ENCODE peak calls at places on chromosomes 5 and 9, in ten cellular contexts. F is dorsolateral prefrontal cortex, P is lung, J is pancreas, H is PC-9, G is right cardiac atrium, E is tibial artery, Z is WERI-Rb-1, O is BE2C, I is SJSA1. U is an unnamed sample. For H3K27me3, the result is how much of the 10 kb centered on the place peaks cover.

GRCh38 chr5:168270446-168270845 is 21.0 kb upstream of the WWC1 start:
- DNase-seq in F (no peak), P (no peak), J (no peak), H (peak), G (no peak), E (no peak), Z (no peak), O (no peak), I (no peak), U (no peak)

GRCh38 chr5:146051678-146052077 is 53.7 kb downstream of the PLAC8L1 start:
- DNase-seq in F (no peak), P (no peak), J (no peak), H (no peak), G (no peak), E (no peak), Z (no peak), O (no peak), I (no peak), U (no peak)

GRCh38 chr5:113487411-113487778 is 858 bp downstream of the MCC start:
- DNase-seq in F (no peak), P (no peak), J (no peak), H (no peak), G (no peak), E (no peak), Z (no peak), O (peak), I (no peak), U (peak)

GRCh38 chr5:132268698-132269551 is 11.4 kb downstream of the PDLIM4 start:
- DNase-seq in F (no peak), P (no peak), J (peak), H (no peak), G (peak), E (no peak), Z (peak), O (peak), I (peak), U (peak)

GRCh38 chr9:134066546-134066922 is 1.3 kb downstream of the BRD3 start:
- DNase-seq in F (no peak), P (no peak), J (no peak), H (no peak), G (peak), E (peak), Z (no peak), O (no peak), I (peak), U (no peak)

GRCh38 chr5:172749076-172749475 is 21.9 kb downstream of the DUSP1 start:
- DNase-seq in F (no peak), P (no peak), J (no peak), H (no peak), G (no peak), E (no peak), Z (no peak), O (no peak), I (no peak), U (no peak)

GRCh38 chr5:91052977-91053732 is 330.0 kb downstream of the ARRDC3 start:
- DNase-seq in F (no peak), P (no peak), J (no peak), H (no peak), G (no peak), E (no peak), Z (no peak), O (no peak), I (no peak), U (no peak)

GRCh38 chr5:465591-466403 is 22.8 kb downstream of the EXOC3 start:
- DNase-seq in F (no peak), P (no peak), J (no peak), H (no peak), G (peak), E (peak), Z (peak), O (no peak), I (no peak), U (no peak)

GRCh38 chr9:18459958-18460584 is 13.9 kb upstream of the ADAMTSL1 start:
- DNase-seq in F (no peak), P (no peak), J (no peak), H (peak), G (no peak), E (no peak), Z (no peak), O (no peak), I (peak), U (no peak)

GRCh38 chr9:31745468-31745867 is 639.0 kb upstream of the ACO1 start:
- DNase-seq in F (no peak), P (no peak), J (no peak), H (no peak), G (no peak), E (no peak), Z (no peak), O (no peak), I (no peak), U (no peak)

GRCh38 chr5:133480866-133481265 is 131.5 kb downstream of the FSTL4 start:
- DNase-seq in F (no peak), P (no peak), J (no peak), H (no peak), G (no peak), E (peak), Z (no peak), O (no peak), I (no peak), U (no peak)

GRCh38 chr9:73869261-73869660 is 627.9 kb upstream of the RORB start:
- DNase-seq in F (no peak), P (no peak), J (no peak), H (peak), G (no peak), E (no peak), Z (no peak), O (no peak), I (peak), U (peak)

GRCh38 chr5:38585812-38586211 is 29.4 kb upstream of the LIFR start:
- DNase-seq in F (no peak), P (no peak), J (no peak), H (no peak), G (no peak), E (no peak), Z (peak), O (no peak), I (no peak), U (no peak)

GRCh38 chr5:44387391-44387790 is 1.8 kb downstream of the FGF10 start:
- DNase-seq in F (no peak), P (no peak), J (peak), H (no peak), G (no peak), E (no peak), Z (no peak), O (no peak), I (no peak), U (no peak)

GRCh38 chr9:34628656-34629491 is at the start of gene ARID3C:
- DNase-seq in F (peak), P (no peak), J (no peak), H (no peak), G (peak), E (no peak), Z (peak), O (peak), I (no peak), U (no peak)

GRCh38 chr9:18888241-18888794 is 144.7 kb downstream of the SAXO1 start:
- DNase-seq in F (no peak), P (no peak), J (no peak), H (no peak), G (no peak), E (no peak), Z (no peak), O (no peak), I (no peak), U (no peak)

GRCh38 chr5:134003957-134004625 is 684 bp downstream of the VDAC1 start:
- DNase-seq in F (peak), P (peak), J (peak), H (no peak), G (peak), E (peak), Z (peak), O (peak), I (peak), U (peak)

GRCh38 chr9:110029422-110029814 is 178.5 kb downstream of the C9orf152 start:
- DNase-seq in F (no peak), P (peak), J (no peak), H (peak), G (no peak), E (peak), Z (no peak), O (no peak), I (no peak), U (no peak)

GRCh38 chr5:8491254-8491653 is 622.3 kb downstream of the MTRR start:
- DNase-seq in F (no peak), P (no peak), J (no peak), H (no peak), G (no peak), E (no peak), Z (no peak), O (no peak), I (no peak), U (no peak)

GRCh38 chr9:104279535-104280215 is 185.6 kb downstream of the SMC2 start:
- DNase-seq in F (no peak), P (no peak), J (no peak), H (no peak), G (no peak), E (no peak), Z (no peak), O (no peak), I (no peak), U (peak)

GRCh38 chr5:159877894-159878448 is 38.3 kb upstream of the ADRA1B start:
- DNase-seq in F (peak), P (peak), J (no peak), H (no peak), G (peak), E (peak), Z (no peak), O (no peak), I (no peak), U (no peak)

GRCh38 chr5:115666023-115666422 is 40.2 kb upstream of the TMED7 start:
- DNase-seq in F (no peak), P (no peak), J (no peak), H (no peak), G (no peak), E (no peak), Z (peak), O (no peak), I (no peak), U (no peak)

GRCh38 chr9:137294091-137294683 is 7.9 kb downstream of the NRARP start:
- DNase-seq in F (no peak), P (peak), J (peak), H (peak), G (peak), E (no peak), Z (no peak), O (peak), I (no peak), U (peak)

GRCh38 chr5:130801963-130802362 is 363.1 kb downstream of the HINT1 start:
- DNase-seq in F (no peak), P (no peak), J (no peak), H (no peak), G (no peak), E (no peak), Z (no peak), O (no peak), I (no peak), U (no peak)

GRCh38 chr9:111431684-111432083 is 52.5 kb downstream of the ECPAS start:
- DNase-seq in F (no peak), P (no peak), J (no peak), H (no peak), G (no peak), E (no peak), Z (no peak), O (no peak), I (no peak), U (no peak)

GRCh38 chr5:79242242-79243039 is 6.5 kb downstream of the JMY start:
- DNase-seq in F (no peak), P (no peak), J (no peak), H (no peak), G (no peak), E (no peak), Z (no peak), O (no peak), I (no peak), U (no peak)

GRCh38 chr5:165630211-165630866 is 2124.9 kb downstream of the MAT2B start:
- DNase-seq in F (peak), P (no peak), J (peak), H (no peak), G (peak), E (no peak), Z (peak), O (peak), I (no peak), U (peak)

GRCh38 chr5:60229786-60230185 is 336.3 kb upstream of the PDE4D start:
- DNase-seq in F (no peak), P (no peak), J (no peak), H (no peak), G (no peak), E (no peak), Z (no peak), O (no peak), I (no peak), U (no peak)

GRCh38 chr9:72232778-72233177 is 83.5 kb downstream of the GDA start:
- DNase-seq in F (no peak), P (no peak), J (no peak), H (no peak), G (no peak), E (no peak), Z (no peak), O (no peak), I (no peak), U (no peak)

GRCh38 chr5:106292654-106293053 is 1378.1 kb downstream of the EFNA5 start:
- DNase-seq in F (no peak), P (no peak), J (no peak), H (no peak), G (no peak), E (no peak), Z (no peak), O (no peak), I (no peak), U (no peak)

GRCh38 chr5:175879743-175880142 is 8.4 kb downstream of the CPLX2 start:
- DNase-seq in F (no peak), P (no peak), J (no peak), H (no peak), G (no peak), E (no peak), Z (no peak), O (no peak), I (no peak), U (no peak)
- H3K27me3 ChIP-seq in F (under half), P (under half), J (under half), H (under half), G (under half), E (half or more), Z (under half), O (under half), I (half or more), U (under half)

GRCh38 chr5:170421822-170422221 is 32.7 kb upstream of the KCNMB1 start:
- DNase-seq in F (no peak), P (no peak), J (no peak), H (no peak), G (no peak), E (no peak), Z (no peak), O (no peak), I (no peak), U (no peak)
- H3K27me3 ChIP-seq in F (under half), P (under half), J (under half), H (under half), G (under half), E (under half), Z (half or more), O (under half), I (under half), U (under half)

GRCh38 chr9:124033348-124033747 is 21.8 kb downstream of the LHX2 start:
- DNase-seq in F (no peak), P (no peak), J (no peak), H (no peak), G (no peak), E (no peak), Z (no peak), O (no peak), I (no peak), U (no peak)

GRCh38 chr9:124037790-124038189 is 26.2 kb downstream of the LHX2 start:
- DNase-seq in F (no peak), P (no peak), J (no peak), H (no peak), G (no peak), E (no peak), Z (no peak), O (no peak), I (no peak), U (no peak)

GRCh38 chr9:124033967-124034366 is 22.4 kb downstream of the LHX2 start:
- DNase-seq in F (no peak), P (no peak), J (no peak), H (no peak), G (no peak), E (no peak), Z (no peak), O (no peak), I (no peak), U (no peak)

GRCh38 chr9:124036578-124036977 is 25.0 kb downstream of the LHX2 start:
- DNase-seq in F (no peak), P (no peak), J (no peak), H (no peak), G (no peak), E (no peak), Z (no peak), O (no peak), I (no peak), U (no peak)

DNA sequence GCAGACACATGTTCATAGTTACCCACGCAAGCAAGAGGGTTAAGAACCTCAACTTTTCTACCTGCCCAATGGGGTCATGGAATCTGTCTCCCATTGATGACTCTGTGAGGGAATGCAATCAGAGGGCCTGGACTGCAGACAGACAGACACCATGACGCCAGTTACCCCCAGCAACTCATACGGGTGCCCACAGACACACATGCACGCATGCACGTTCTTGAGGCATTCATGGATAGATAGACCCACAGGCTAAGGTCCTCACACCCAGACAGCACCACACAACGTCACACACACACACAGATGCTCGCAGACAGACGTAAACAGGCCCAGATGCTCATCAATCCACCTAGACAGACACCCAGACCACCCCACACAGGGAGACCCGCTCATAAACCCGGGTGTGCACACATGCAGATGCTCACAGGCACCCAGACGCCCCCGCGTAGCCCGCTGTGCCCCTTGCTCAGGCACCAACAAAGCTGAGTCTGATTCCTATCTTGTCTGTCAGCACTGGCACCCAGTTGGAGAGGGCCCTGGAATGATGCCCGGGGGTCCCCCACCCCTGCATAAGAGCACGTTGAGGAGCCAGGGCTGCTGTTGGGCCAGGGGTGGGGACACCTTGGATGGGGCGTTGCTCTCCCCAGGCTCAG is 23.6 kb downstream of the LHX2 start:
- DNase-seq in F (no peak), P (no peak), J (no peak), H (no peak), G (no peak), E (no peak), Z (no peak), O (no peak), I (no peak), U (no peak)
- H3K27me3 ChIP-seq in F (under half), P (under half), J (under half), H (under half), G (under half), E (half or more), Z (under half), O (under half), I (under half), U (under half)

DNA sequence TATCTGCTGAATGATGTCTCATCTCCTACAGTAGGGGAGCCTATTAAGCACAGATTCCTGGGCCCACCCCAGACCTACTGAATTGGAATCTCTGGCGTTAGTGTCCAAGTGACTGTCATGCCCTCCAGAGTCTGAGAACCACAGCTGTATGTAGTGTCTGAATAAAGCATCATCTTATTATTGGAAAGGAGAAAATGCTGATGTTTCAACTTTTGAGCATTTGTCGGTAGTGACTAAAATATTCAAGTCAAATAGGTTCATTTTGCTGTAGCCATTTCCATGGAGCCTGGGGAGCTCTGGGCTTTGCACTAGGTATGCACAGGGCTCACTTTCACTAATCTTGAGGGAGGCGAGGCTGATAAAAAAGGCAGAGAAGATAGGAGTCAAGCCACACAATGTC is 4.8 kb upstream of the PPARGC1B start:
- DNase-seq in F (no peak), P (no peak), J (no peak), H (no peak), G (no peak), E (no peak), Z (no peak), O (no peak), I (no peak), U (no peak)
- H3K27me3 ChIP-seq in F (under half), P (under half), J (under half), H (under half), G (under half), E (under half), Z (under half), O (under half), I (under half), U (under half)

DNA sequence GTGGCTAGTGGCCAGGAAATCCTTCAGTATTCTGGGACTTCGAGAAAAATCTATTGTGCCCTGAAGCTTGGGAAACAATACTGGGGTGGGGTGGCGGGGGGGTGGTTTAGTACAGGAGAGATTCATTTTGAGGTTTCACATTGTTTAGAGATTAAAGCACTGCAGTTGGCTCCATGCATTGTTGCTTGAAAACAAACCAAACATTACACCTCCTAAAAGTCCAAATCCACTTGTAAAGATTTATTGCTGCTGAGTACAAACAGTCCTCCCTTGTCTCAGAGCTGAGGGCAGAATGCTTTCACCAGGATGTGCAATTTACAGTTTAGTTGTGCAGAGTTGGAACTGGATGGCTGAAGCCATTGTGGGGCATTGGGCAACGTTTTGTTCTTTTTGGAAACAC is 49.4 kb downstream of the GGTA1 start:
- DNase-seq in F (no peak), P (no peak), J (no peak), H (no peak), G (no peak), E (no peak), Z (no peak), O (no peak), I (no peak), U (no peak)
- H3K27me3 ChIP-seq in F (under half), P (under half), J (under half), H (half or more), G (under half), E (under half), Z (under half), O (under half), I (under half), U (under half)

GRCh38 chr5:176740131-176740701 is 70.1 kb upstream of the UNC5A start:
- DNase-seq in F (peak), P (no peak), J (no peak), H (no peak), G (no peak), E (peak), Z (no peak), O (no peak), I (peak), U (no peak)

GRCh38 chr5:176740702-176741565 is 69.4 kb upstream of the UNC5A start:
- DNase-seq in F (peak), P (no peak), J (no peak), H (no peak), G (no peak), E (peak), Z (no peak), O (no peak), I (peak), U (no peak)

GRCh38 chr5:176738851-176739250 is 71.5 kb upstream of the UNC5A start:
- DNase-seq in F (no peak), P (no peak), J (no peak), H (no peak), G (no peak), E (peak), Z (no peak), O (no peak), I (peak), U (no peak)

GRCh38 chr5:176737746-176738699 is 72.3 kb upstream of the UNC5A start:
- DNase-seq in F (no peak), P (no peak), J (peak), H (no peak), G (no peak), E (peak), Z (no peak), O (peak), I (peak), U (no peak)

GRCh38 chr5:176739461-176740051 is 70.8 kb upstream of the UNC5A start:
- DNase-seq in F (peak), P (no peak), J (no peak), H (no peak), G (no peak), E (peak), Z (no peak), O (peak), I (peak), U (no peak)
- H3K27me3 ChIP-seq in F (under half), P (under half), J (under half), H (under half), G (under half), E (half or more), Z (under half), O (under half), I (half or more), U (under half)

GRCh38 chr5:93578179-93578812 is 2.7 kb downstream of the NR2F1-AS1 start:
- DNase-seq in F (no peak), P (no peak), J (no peak), H (no peak), G (no peak), E (no peak), Z (no peak), O (no peak), I (no peak), U (no peak)
- H3K27me3 ChIP-seq in F (under half), P (under half), J (under half), H (under half), G (under half), E (under half), Z (under half), O (under half), I (under half), U (under half)

DNA sequence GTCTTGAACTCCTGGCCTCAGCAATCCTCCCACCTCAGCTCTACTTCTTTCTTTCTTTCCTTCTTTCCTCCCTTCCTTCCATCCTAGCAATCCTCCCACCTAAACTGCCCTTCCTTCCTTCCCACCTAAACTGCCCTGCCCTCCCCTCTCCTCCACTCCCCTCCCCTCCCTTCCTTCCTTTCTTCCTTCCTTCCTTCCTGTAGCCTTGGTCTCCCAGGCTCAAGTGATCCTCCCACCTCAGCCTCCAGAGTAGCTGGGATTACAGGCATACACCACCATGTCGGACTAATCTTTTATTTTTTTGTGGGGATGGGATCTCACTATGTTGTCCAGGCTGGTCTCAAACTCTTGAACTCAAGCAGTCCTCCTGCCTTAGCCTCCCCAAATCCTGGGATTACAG is 65.8 kb downstream of the NFIB start:
- DNase-seq in F (no peak), P (no peak), J (no peak), H (no peak), G (no peak), E (no peak), Z (no peak), O (no peak), I (no peak), U (no peak)
- H3K27me3 ChIP-seq in F (under half), P (under half), J (under half), H (under half), G (under half), E (under half), Z (under half), O (under half), I (under half), U (under half)